ENCODE peak calls at places on chromosome 2, in five cellular contexts. O, B, K, G and C are unnamed samples.

GRCh38 chr2:117850015-117850414 is 35.5 kb downstream of the DDX18 start:
- DNase-seq in O (no peak), B (no peak), K (no peak), G (no peak), C (no peak)

GRCh38 chr2:118882693-118883336 is 35.4 kb upstream of the EN1 start:
- DNase-seq in O (peak; percentile 59), B (peak; percentile 57), K (peak; percentile 59), G (peak; percentile 81), C (peak; percentile 51)

GRCh38 chr2:33770023-33770422 is 170.9 kb upstream of the FAM98A start:
- DNase-seq in O (no peak), B (no peak), K (no peak), G (no peak), C (no peak)

GRCh38 chr2:105969552-105969951 is 224.5 kb downstream of the UXS1 start:
- DNase-seq in O (no peak), B (peak; percentile 27), K (no peak), G (no peak), C (no peak)

GRCh38 chr2:105977212-105977611 is 216.9 kb downstream of the UXS1 start:
- DNase-seq in O (no peak), B (peak; percentile 77), K (no peak), G (peak; percentile 63), C (no peak)

GRCh38 chr2:236158969-236159777 is 9.0 kb downstream of the GBX2 start:
- DNase-seq in O (no peak), B (no peak), K (no peak), G (no peak), C (peak; percentile 29)

GRCh38 chr2:2825516-2826208 is 494.6 kb upstream of the MYT1L start:
- DNase-seq in O (no peak), B (no peak), K (no peak), G (no peak), C (no peak)

GRCh38 chr2:6906165-6906751 is 11.0 kb upstream of the RNF144A start:
- DNase-seq in O (no peak), B (no peak), K (no peak), G (no peak), C (no peak)

GRCh38 chr2:239328306-239329191 is 72.3 kb downstream of the HDAC4 start:
- DNase-seq in O (peak; percentile 27), B (no peak), K (peak; percentile 88), G (peak; percentile 81), C (no peak)

DNA sequence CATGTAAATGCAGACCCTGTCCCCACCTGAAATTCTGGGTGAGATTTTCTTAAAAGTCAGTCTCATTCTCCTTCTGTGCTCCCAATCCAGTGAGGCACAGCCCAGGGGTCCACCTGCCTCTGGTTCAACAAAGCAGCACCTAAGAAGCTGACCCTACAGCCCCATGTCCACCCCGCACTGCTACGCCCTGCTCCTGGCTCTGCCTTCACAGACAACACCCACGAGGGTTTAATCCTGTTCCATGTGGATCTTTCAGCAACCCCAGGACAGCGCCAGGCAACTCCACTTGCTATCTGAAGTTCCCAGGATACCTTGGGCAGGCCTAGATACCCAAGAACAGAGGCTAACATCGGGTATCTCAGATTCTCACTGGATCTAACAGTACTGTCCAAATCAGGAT is 44.9 kb downstream of the HDLBP start:
- DNase-seq in O (no peak), B (no peak), K (no peak), G (peak; percentile 59), C (no peak)
- H3K27ac ChIP-seq in O (no peak overlapping the region), B (no peak overlapping the region), K (no peak overlapping the region), G (peak overlapping the region; percentile 93), C (no peak overlapping the region)

GRCh38 chr2:189613077-189613636 is 32.6 kb upstream of the SLC40A1 start:
- DNase-seq in O (no peak), B (no peak), K (peak; percentile 38), G (peak; percentile 33), C (no peak)
- H3K4me1 ChIP-seq in O (no peaks in the 10 kb centered on the region), B (no peaks in the 10 kb centered on the region), K (no peaks in the 10 kb centered on the region), G (peaks cover 24% of the 10 kb centered on the region), C (no peaks in the 10 kb centered on the region)

GRCh38 chr2:196592912-196593881 is 46.3 kb upstream of the CCDC150 start:
- DNase-seq in O (no peak), B (no peak), K (peak; percentile 56), G (peak; percentile 82), C (no peak)
- H3K4me3 ChIP-seq in O (no peak within 1 kb of the TSS), B (peak within 1 kb of the TSS; percentile 68), K (peak within 1 kb of the TSS; percentile 71), G (peak within 1 kb of the TSS; percentile 84), C (no peak within 1 kb of the TSS)

DNA sequence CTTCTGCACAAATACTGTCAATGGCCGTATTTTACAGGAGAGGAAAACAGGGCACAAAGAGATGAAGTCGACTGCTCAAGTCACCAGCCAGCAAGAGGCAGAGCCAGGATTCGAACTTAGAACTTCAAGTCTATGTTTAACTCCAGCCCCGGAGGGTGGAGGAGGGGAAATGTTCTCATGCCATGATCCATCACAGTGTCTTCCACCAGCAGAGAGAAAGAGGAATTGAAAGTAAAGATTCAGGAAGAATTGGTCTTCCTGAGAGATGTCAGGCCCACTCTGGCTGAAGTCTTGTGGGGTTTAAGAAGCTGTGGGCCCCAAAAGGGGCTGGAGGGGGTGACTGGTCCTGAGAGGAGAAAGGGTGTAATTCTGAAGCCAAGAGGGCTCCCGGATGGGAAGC is 260.0 kb downstream of the TNS1 start:
- DNase-seq in O (no peak), B (no peak), K (no peak), G (no peak), C (no peak)
- H3K27ac ChIP-seq in O (no peak overlapping the region), B (no peak overlapping the region), K (peak overlapping the region; percentile 10), G (no peak overlapping the region), C (no peak overlapping the region)

DNA sequence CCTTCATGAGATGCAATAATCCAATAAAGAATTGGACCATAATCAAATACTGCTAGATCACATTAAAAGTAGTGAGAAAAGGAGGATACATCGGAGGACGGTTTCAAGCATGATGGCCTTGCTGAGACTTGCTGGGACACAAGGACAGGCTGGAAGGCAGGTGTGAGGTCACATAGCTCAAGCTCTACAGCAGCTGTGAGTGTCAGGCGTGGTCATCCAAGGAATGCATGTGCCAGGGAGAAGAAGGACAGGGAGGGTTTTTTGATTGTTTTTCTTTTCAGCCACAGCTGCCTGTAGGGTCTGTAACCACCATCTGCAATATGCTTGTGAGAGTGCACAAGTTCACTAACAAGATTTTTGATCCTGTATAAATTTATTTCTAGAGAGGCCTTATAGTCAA is 57.6 kb downstream of the BMP10 start:
- DNase-seq in O (no peak), B (no peak), K (no peak), G (no peak), C (no peak)
- H3K4me1 ChIP-seq in O (peaks cover 12% of the 10 kb centered on the region), B (no peaks in the 10 kb centered on the region), K (no peaks in the 10 kb centered on the region), G (no peaks in the 10 kb centered on the region), C (peaks cover 10% of the 10 kb centered on the region)

GRCh38 chr2:226463154-226463553 is 336.5 kb downstream of the IRS1 start:
- DNase-seq in O (no peak), B (no peak), K (no peak), G (no peak), C (no peak)
- H3K4me3 ChIP-seq in O (no peak overlapping the region), B (no peak overlapping the region), K (no peak overlapping the region), G (no peak overlapping the region), C (no peak overlapping the region)

GRCh38 chr2:221063568-221063967 is 508.5 kb downstream of the EPHA4 start:
- DNase-seq in O (no peak), B (no peak), K (no peak), G (no peak), C (no peak)

GRCh38 chr2:221060335-221060734 is 511.8 kb downstream of the EPHA4 start:
- DNase-seq in O (no peak), B (no peak), K (no peak), G (peak; percentile 54), C (no peak)
- H3K27ac ChIP-seq in O (no peak overlapping the region), B (no peak overlapping the region), K (no peak overlapping the region), G (no peak overlapping the region), C (no peak overlapping the region)

GRCh38 chr2:150689600-150689999 is 202.1 kb upstream of the RND3 start:
- DNase-seq in O (no peak), B (no peak), K (no peak), G (no peak), C (no peak)
- H3K4me1 ChIP-seq in O (no peaks in the 10 kb centered on the region), B (no peaks in the 10 kb centered on the region), K (no peaks in the 10 kb centered on the region), G (peaks cover 16% of the 10 kb centered on the region), C (no peaks in the 10 kb centered on the region)

GRCh38 chr2:172969171-172969570 is 106.5 kb upstream of the MAP3K20 start:
- DNase-seq in O (no peak), B (no peak), K (no peak), G (peak; percentile 15), C (no peak)

GRCh38 chr2:172968061-172968469 is 107.6 kb upstream of the MAP3K20 start:
- DNase-seq in O (no peak), B (no peak), K (peak; percentile 85), G (peak; percentile 91), C (no peak)

GRCh38 chr2:172969609-172970008 is 106.0 kb upstream of the MAP3K20 start:
- DNase-seq in O (no peak), B (no peak), K (no peak), G (peak; percentile 12), C (no peak)

GRCh38 chr2:172965433-172965832 is 110.2 kb upstream of the MAP3K20 start:
- DNase-seq in O (no peak), B (no peak), K (no peak), G (peak; percentile 19), C (no peak)

GRCh38 chr2:172967036-172967982 is 108.3 kb upstream of the MAP3K20 start:
- DNase-seq in O (no peak), B (no peak), K (no peak), G (no peak), C (no peak)
- H3K4me3 ChIP-seq in O (no peak overlapping the region), B (no peak overlapping the region), K (peak overlapping the region; percentile 19), G (no peak overlapping the region), C (no peak overlapping the region)

GRCh38 chr2:69817739-69818494 is 11.5 kb upstream of the GMCL1 start:
- DNase-seq in O (no peak), B (no peak), K (no peak), G (peak; percentile 30), C (no peak)
- H3K27ac ChIP-seq in O (no peak overlapping the region), B (no peak overlapping the region), K (no peak overlapping the region), G (no peak overlapping the region), C (no peak overlapping the region)